ENCODE peak calls at places on chromosomes 3 and 15, in six cellular contexts. P is HFF-Myc, E is fibroblast of mammary gland, G is dorsolateral prefrontal cortex, B is astrocyte of the spinal cord, N is ovary. X is an unnamed sample.

GRCh38 chr3:44525060-44525459 is 29.9 kb upstream of the ZKSCAN7 start:
- DNase-seq in P (no peak), E (no peak), G (no peak), B (no peak), N (no peak), X (no peak)

GRCh38 chr3:183158552-183159006 is 4.0 kb downstream of the LAMP3 start:
- DNase-seq in P (no peak), E (peak; percentile 69), G (no peak), B (peak; percentile 62), N (no peak), X (peak; percentile 75)

GRCh38 chr3:58214484-58215316 is 3.9 kb upstream of the DNASE1L3 start:
- DNase-seq in P (no peak), E (peak; percentile 53), G (no peak), B (no peak), N (no peak), X (peak; percentile 99)

GRCh38 chr3:188236241-188236640 is 82.3 kb downstream of the LPP start:
- DNase-seq in P (no peak), E (no peak), G (no peak), B (no peak), N (no peak), X (no peak)

GRCh38 chr15:40737048-40737447 is 18.0 kb downstream of the RMDN3 start:
- DNase-seq in P (no peak), E (no peak), G (no peak), B (no peak), N (no peak), X (no peak)

GRCh38 chr15:49876401-49877038 is 242.5 kb downstream of the ATP8B4 start:
- DNase-seq in P (no peak), E (no peak), G (no peak), B (no peak), N (no peak), X (peak; percentile 46)

GRCh38 chr3:52446631-52447511 is 2.0 kb upstream of the SEMA3G start:
- DNase-seq in P (no peak), E (peak; percentile 53), G (no peak), B (peak; percentile 33), N (peak; percentile 66), X (peak; percentile 53)

GRCh38 chr15:65583701-65584100 is 27.2 kb downstream of the INTS14 start:
- DNase-seq in P (peak; percentile 56), E (peak; percentile 23), G (no peak), B (peak; percentile 61), N (no peak), X (no peak)

DNA sequence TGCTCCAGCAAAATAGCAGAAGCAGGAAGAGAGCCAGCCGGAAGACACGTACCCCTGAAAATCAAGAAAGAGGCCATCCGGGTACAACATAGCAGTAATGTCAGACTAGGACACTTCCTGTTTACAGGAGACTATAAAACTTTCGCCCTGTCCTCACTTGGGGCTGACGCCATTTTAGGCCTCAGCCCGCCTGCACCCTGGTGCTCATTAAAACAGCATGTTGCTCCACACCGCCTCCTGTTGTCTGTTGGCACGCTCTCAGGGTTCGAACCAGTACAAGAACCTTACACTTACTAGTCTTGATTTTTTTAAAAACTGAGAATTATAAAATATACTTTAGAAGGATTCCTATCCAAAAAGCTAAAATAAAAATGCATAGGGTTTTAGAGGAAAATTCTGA is 159.8 kb upstream of the NR2E3 start:
- DNase-seq in P (no peak), E (no peak), G (no peak), B (no peak), N (no peak), X (no peak)
- H3K4me3 ChIP-seq in P (no peak overlapping the region), E (no peak overlapping the region), G (no peak overlapping the region), B (no peak overlapping the region), N (no peak overlapping the region), X (no peak overlapping the region)

DNA sequence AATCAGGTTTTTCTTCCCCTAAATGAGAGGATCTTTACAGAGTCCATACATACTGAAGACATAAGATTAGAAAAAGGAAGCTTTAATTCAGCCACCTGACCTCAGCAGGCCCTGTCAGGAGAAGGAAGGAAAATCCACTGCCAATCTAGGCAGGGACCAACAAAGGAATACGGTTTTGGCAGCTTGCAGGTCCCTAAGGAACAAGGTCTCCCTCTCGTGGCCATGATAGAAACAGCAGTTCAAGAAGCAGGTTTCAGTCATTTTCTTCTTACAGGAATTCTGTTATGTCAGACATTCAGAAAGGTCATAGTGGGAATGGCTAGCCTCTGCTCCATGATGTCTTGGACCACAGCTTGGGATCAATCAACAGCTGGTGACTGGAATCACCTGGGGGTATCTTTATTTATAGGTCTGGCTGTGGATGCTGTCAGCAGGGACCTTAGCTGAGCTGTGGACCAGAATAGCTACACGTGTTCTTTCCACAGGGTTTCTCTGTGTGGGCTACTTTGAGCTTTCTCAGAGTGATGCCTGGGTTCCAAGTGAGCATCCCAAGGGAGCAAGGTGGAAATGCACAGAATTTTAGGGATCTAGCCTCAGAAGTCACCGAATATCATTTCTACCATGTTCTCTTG is 9.4 kb upstream of the CMSS1 start:
- DNase-seq in P (peak; percentile 72), E (peak; percentile 83), G (no peak), B (peak; percentile 83), N (no peak), X (peak; percentile 81)
- TF ChIP-seq CTCF in P (peak; percentile 89), E (peak; percentile 97), G (peak; percentile 63), B (peak; percentile 88), N (no peak), X (peak; percentile 91)

GRCh38 chr3:3799173-3800075 is at the start of gene LRRN1:
- DNase-seq in P (no peak), E (no peak), G (peak; percentile 90), B (peak; percentile 33), N (peak; percentile 80), X (peak; percentile 14)
- H3K4me3 ChIP-seq in P (no peak within 1 kb of the TSS), E (no peak within 1 kb of the TSS), G (peak within 1 kb of the TSS; percentile 76), B (peak within 1 kb of the TSS; percentile 48), N (peak within 1 kb of the TSS; percentile 49), X (peak within 1 kb of the TSS; percentile 31)

GRCh38 chr15:97849183-97849582 is 111.3 kb upstream of the ARRDC4 start:
- DNase-seq in P (no peak), E (no peak), G (no peak), B (no peak), N (no peak), X (no peak)
- TF ChIP-seq CTCF in P (peak; percentile 6), E (no peak), G (no peak), B (no peak), N (no peak), X (no peak)

DNA sequence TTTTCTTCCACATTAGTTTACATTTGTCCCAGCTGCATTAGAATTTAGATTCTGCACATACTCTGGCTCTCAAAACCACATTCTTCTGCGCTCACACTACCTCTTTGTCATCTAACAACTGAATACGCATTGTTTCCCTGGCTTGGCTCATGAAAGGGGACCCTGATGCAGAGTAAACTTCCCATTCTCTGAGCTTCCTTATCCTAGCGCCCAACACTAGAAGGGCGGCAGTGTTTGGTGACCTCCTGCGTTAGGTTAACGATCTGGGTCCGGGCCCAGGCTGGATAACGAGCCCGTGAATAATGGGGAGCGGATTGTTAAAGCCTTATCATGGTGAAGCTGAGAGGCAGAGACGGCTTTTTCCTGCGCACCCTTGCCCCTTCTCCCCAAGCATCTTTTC is 63.9 kb downstream of the ETV5 start:
- DNase-seq in P (no peak), E (no peak), G (peak; percentile 70), B (peak; percentile 36), N (no peak), X (no peak)
- H3K4me3 ChIP-seq in P (no peak overlapping the region), E (no peak overlapping the region), G (peak overlapping the region; percentile 15), B (no peak overlapping the region), N (no peak overlapping the region), X (no peak overlapping the region)

X was measured in epithelial cell of esophagus.